ENCODE peak calls at places on chromosome 2, in nine cellular contexts. S, N, I, E, B, X, R, Y and L are unnamed samples.

GRCh38 chr2:11481789-11482472 is 16.0 kb upstream of the E2F6 start:
- DNase-seq in S (no peak), N (peak; percentile 76), I (no peak), E (no peak), B (no peak), X (no peak), R (no peak), Y (no peak), L (no peak)

GRCh38 chr2:175097297-175097696 is 70.7 kb downstream of the ATF2 start:
- DNase-seq in S (no peak), N (no peak), I (no peak), E (no peak), B (no peak), X (no peak), R (no peak), Y (peak; percentile 5), L (no peak)

GRCh38 chr2:185640588-185640987 is 98.0 kb upstream of the FSIP2 start:
- DNase-seq in S (no peak), N (no peak), I (no peak), E (no peak), B (no peak), X (no peak), R (no peak), Y (no peak), L (no peak)

GRCh38 chr2:148930046-148930775 is 55.2 kb downstream of the KIF5C start:
- DNase-seq in S (no peak), N (no peak), I (no peak), E (no peak), B (no peak), X (no peak), R (no peak), Y (peak; percentile 11), L (no peak)

GRCh38 chr2:32671885-32672519 is 44.2 kb downstream of the TTC27 start:
- DNase-seq in S (no peak), N (no peak), I (no peak), E (no peak), B (no peak), X (no peak), R (no peak), Y (no peak), L (no peak)

GRCh38 chr2:43058761-43059160 is 167.6 kb downstream of the ZFP36L2 start:
- DNase-seq in S (no peak), N (no peak), I (no peak), E (no peak), B (no peak), X (no peak), R (no peak), Y (no peak), L (no peak)

GRCh38 chr2:27021253-27021801 is 11.4 kb upstream of the TMEM214 start:
- DNase-seq in S (no peak), N (no peak), I (no peak), E (no peak), B (no peak), X (no peak), R (no peak), Y (no peak), L (no peak)

GRCh38 chr2:119525574-119525973 is 1.3 kb upstream of the SCTR start:
- DNase-seq in S (no peak), N (no peak), I (no peak), E (no peak), B (no peak), X (no peak), R (no peak), Y (no peak), L (no peak)

GRCh38 chr2:74602553-74603281 is 45.4 kb downstream of the M1AP start:
- DNase-seq in S (no peak), N (no peak), I (no peak), E (no peak), B (no peak), X (no peak), R (no peak), Y (peak; percentile 63), L (no peak)

GRCh38 chr2:555164-555922 is 121.9 kb downstream of the TMEM18 start:
- DNase-seq in S (no peak), N (no peak), I (no peak), E (no peak), B (no peak), X (no peak), R (no peak), Y (no peak), L (no peak)

GRCh38 chr2:235820571-235820970 is 326.7 kb downstream of the AGAP1 start:
- DNase-seq in S (no peak), N (no peak), I (no peak), E (no peak), B (no peak), X (no peak), R (no peak), Y (no peak), L (no peak)

GRCh38 chr2:27442981-27443323 is 771 bp downstream of the KRTCAP3 start:
- DNase-seq in S (no peak), N (peak; percentile 56), I (no peak), E (no peak), B (no peak), X (no peak), R (no peak), Y (no peak), L (no peak)

GRCh38 chr2:14633451-14634211 is 1.1 kb downstream of the LRATD1 start:
- DNase-seq in S (no peak), N (peak; percentile 67), I (peak; percentile 3), E (no peak), B (no peak), X (no peak), R (no peak), Y (no peak), L (no peak)

GRCh38 chr2:179861027-179861776 is at the start of gene ZNF385B:
- DNase-seq in S (no peak), N (peak; percentile 83), I (peak; percentile 6), E (no peak), B (no peak), X (peak; percentile 13), R (no peak), Y (no peak), L (no peak)